ENCODE peak calls at places on chromosomes 16 and 17, in four cellular contexts. G, D, V and Q are unnamed samples.

GRCh38 chr17:19307521-19307920 is 55.0 kb downstream of the B9D1 start:
- DNase-seq in G (no peak), D (no peak), V (no peak), Q (no peak)

GRCh38 chr17:55770220-55770870 is 19.5 kb downstream of the PCTP start:
- DNase-seq in G (no peak), D (peak; percentile 87), V (no peak), Q (no peak)

GRCh38 chr16:89344846-89345577 is 127.5 kb downstream of the ZNF778 start:
- DNase-seq in G (peak; percentile 15), D (no peak), V (no peak), Q (no peak)

GRCh38 chr16:48121276-48121675 is 34.5 kb downstream of the ABCC12 start:
- DNase-seq in G (no peak), D (no peak), V (no peak), Q (no peak)

GRCh38 chr16:46972971-46973456 is 460 bp downstream of the DNAJA2 start:
- DNase-seq in G (peak; percentile 62), D (peak; percentile 67), V (peak; percentile 41), Q (no peak)

GRCh38 chr16:1772362-1772907 is at the start of gene EME2:
- DNase-seq in G (peak; percentile 67), D (peak; percentile 74), V (no peak), Q (no peak)

GRCh38 chr17:56756536-56756935 is 77.2 kb downstream of the C17orf67 start:
- DNase-seq in G (no peak), D (peak; percentile 95), V (no peak), Q (no peak)

GRCh38 chr16:28977703-28978641 is 3.4 kb downstream of the SPNS1 start:
- DNase-seq in G (no peak), D (no peak), V (no peak), Q (no peak)

GRCh38 chr17:73555199-73555810 is 88.9 kb downstream of the SDK2 start:
- DNase-seq in G (no peak), D (no peak), V (no peak), Q (no peak)

GRCh38 chr17:510223-510917 is 157.8 kb upstream of the RPH3AL start:
- DNase-seq in G (no peak), D (no peak), V (no peak), Q (no peak)

GRCh38 chr17:512926-513325 is 160.3 kb upstream of the RPH3AL start:
- DNase-seq in G (no peak), D (peak; percentile 76), V (no peak), Q (no peak)

GRCh38 chr17:511001-511690 is 158.5 kb upstream of the RPH3AL start:
- DNase-seq in G (no peak), D (peak; percentile 94), V (peak; percentile 56), Q (no peak)

GRCh38 chr17:511833-512251 is 159.2 kb upstream of the RPH3AL start:
- DNase-seq in G (no peak), D (peak; percentile 79), V (peak; percentile 28), Q (no peak)

GRCh38 chr17:512311-512710 is 159.7 kb upstream of the RPH3AL start:
- DNase-seq in G (no peak), D (no peak), V (no peak), Q (no peak)
- H3K9me3 ChIP-seq in G (peaks cover 4% of the 10 kb centered on the region), D (no peaks in the 10 kb centered on the region), V (no peaks in the 10 kb centered on the region), Q (no peaks in the 10 kb centered on the region)

DNA sequence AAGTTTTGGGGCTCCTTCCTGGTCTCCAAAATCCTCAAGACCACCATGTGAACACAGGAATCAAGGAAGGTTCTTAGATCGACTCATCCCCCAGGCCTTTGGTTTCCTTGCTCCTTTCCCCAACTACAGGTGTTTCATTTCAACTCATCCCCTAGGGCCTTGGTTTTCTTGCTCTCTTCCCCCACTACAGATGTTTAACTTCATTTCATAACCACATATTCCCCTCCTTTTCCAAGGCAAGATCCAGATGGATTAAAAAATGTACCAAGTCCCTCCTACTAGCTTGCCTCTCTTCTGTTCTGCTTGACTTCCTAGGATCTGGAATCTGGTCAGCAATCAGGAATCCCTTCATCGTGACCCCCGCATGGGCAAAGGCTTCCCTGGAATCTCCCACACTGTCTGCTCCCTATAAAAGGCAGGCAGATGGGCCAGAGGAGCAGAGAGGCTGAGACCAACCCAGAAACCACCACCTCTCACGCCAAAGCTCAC is at the start of gene CCL11:
- DNase-seq in G (no peak), D (no peak), V (no peak), Q (no peak)
- H3K4me1 ChIP-seq in G (no peaks in the 10 kb centered on the region), D (peaks cover 7% of the 10 kb centered on the region), V (no peaks in the 10 kb centered on the region), Q (no peaks in the 10 kb centered on the region)

DNA sequence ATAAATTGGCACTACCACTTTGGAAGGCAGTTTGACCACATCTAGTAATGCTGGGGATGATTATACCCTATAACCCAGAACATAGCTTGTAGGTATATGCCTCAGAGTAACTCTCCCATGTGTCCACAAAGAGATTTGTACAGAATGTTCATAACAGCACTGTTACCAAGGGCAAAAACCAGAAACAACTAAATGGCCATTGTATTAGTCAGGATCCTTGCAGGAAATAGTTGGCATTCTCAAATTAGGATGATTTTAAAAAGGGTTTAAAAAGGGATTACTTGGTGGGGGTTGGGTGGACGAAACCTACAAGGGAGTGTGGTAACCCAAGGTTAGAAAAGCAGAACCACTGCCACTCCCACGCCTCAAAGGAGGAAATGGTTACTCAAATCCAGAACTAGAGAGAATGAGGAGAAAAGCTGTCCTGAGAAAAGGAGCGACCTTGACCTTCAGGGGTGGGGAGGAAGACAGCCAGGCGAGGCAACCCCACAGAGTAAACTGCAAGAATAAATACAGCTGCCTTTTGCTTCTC is 2.1 kb downstream of the CPPED1 start:
- DNase-seq in G (no peak), D (peak; percentile 91), V (peak; percentile 79), Q (no peak)
- H3K27ac ChIP-seq in G (peak overlapping the region; percentile 70), D (peak overlapping the region; percentile 93), V (no peak overlapping the region), Q (peak overlapping the region; percentile 96)

GRCh38 chr17:53659181-53659580 is 163.5 kb upstream of the KIF2B start:
- DNase-seq in G (no peak), D (no peak), V (no peak), Q (no peak)

GRCh38 chr17:53655591-53655990 is 167.1 kb upstream of the KIF2B start:
- DNase-seq in G (no peak), D (peak; percentile 32), V (no peak), Q (no peak)
- H3K9me3 ChIP-seq in G (no peaks in the 10 kb centered on the region), D (no peaks in the 10 kb centered on the region), V (no peaks in the 10 kb centered on the region), Q (no peaks in the 10 kb centered on the region)

GRCh38 chr17:44111777-44112176 is 11.7 kb downstream of the HDAC5 start:
- DNase-seq in G (no peak), D (no peak), V (no peak), Q (no peak)
- H3K4me1 ChIP-seq in G (peaks cover 22% of the 10 kb centered on the region), D (peaks cover 41% of the 10 kb centered on the region), V (peaks cover 49% of the 10 kb centered on the region), Q (peaks cover 97% of the 10 kb centered on the region)